ENCODE peak calls at places on chromosomes 6 and 20, in four cellular contexts. C is pancreas, X is ovary, P is neuronal stem cell. B is an unnamed sample.
A peak's percentile ranks its signal among the peaks of the same experiment; 100 is the strongest.

GRCh38 chr6:117018771-117019170 is 141.7 kb downstream of the RFX6 start:
- DNase-seq in P (no peak), C (no peak), X (no peak), B (no peak)

GRCh38 chr6:13573669-13574110 is 711 bp upstream of the SIRT5 start:
- DNase-seq in P (peak; percentile 27), C (peak; percentile 33), X (peak; percentile 40), B (peak; percentile 28)

GRCh38 chr6:168314948-168315347 is 4.6 kb downstream of the DACT2 start:
- DNase-seq in P (no peak), C (no peak), X (no peak), B (no peak)

GRCh38 chr6:3884007-3884745 is 35.0 kb downstream of the FAM50B start:
- DNase-seq in X (no peak), C (no peak), P (no peak), B (no peak)

GRCh38 chr6:97674802-97675201 is 391.8 kb upstream of the MMS22L start:
- DNase-seq in X (no peak), P (no peak), C (no peak), B (no peak)

GRCh38 chr6:32624565-32624964 is 12.6 kb upstream of the HLA-DQA1 start:
- DNase-seq in P (no peak), X (no peak), C (no peak), B (no peak)

GRCh38 chr6:158313989-158314388 is 1.7 kb downstream of the TULP4 start:
- DNase-seq in P (no peak), C (no peak), X (no peak), B (no peak)

GRCh38 chr20:51703446-51704287 is 64.5 kb downstream of the ATP9A start:
- DNase-seq in X (no peak), P (no peak), C (no peak), B (no peak)

GRCh38 chr20:20498081-20498861 is 130.4 kb downstream of the INSM1 start:
- DNase-seq in C (no peak), P (peak; percentile 35), X (no peak), B (no peak)

GRCh38 chr6:88910922-88911778 is 52.3 kb downstream of the RNGTT start:
- DNase-seq in C (no peak), P (no peak), X (no peak), B (no peak)

GRCh38 chr6:22113046-22113766 is 183.6 kb downstream of the PRL start:
- DNase-seq in X (peak; percentile 79), C (no peak), P (no peak), B (peak; percentile 52)

GRCh38 chr6:160277546-160277945 is 18.9 kb upstream of the SLC22A2 start:
- DNase-seq in C (no peak), P (no peak), X (no peak), B (no peak)

GRCh38 chr20:39879296-39879695 is 809.7 kb downstream of the MAFB start:
- DNase-seq in X (no peak), P (no peak), C (no peak), B (no peak)

GRCh38 chr6:33621396-33622388 is 570 bp downstream of the ITPR3 start:
- DNase-seq in X (peak; percentile 69), C (peak; percentile 34), P (no peak), B (peak; percentile 42)

GRCh38 chr6:73152556-73152955 is 72.7 kb downstream of the KHDC1L start:
- DNase-seq in X (no peak), P (no peak), C (no peak), B (no peak)

GRCh38 chr6:34836451-34836850 is 44.6 kb downstream of the BLTP3A start:
- DNase-seq in C (no peak), P (no peak), X (no peak), B (no peak)

GRCh38 chr6:52994789-52995078 is 350 bp downstream of the GSTA4 start:
- DNase-seq in C (no peak), X (peak; percentile 45), P (no peak), B (peak; percentile 44)

GRCh38 chr20:51132286-51132810 is 109.4 kb upstream of the KCNG1 start:
- DNase-seq in X (no peak), C (no peak), P (no peak), B (no peak)

GRCh38 chr6:167825759-167826229 is 917 bp upstream of the AFDN start:
- DNase-seq in X (peak; percentile 48), C (peak; percentile 74), P (no peak), B (peak; percentile 46)

GRCh38 chr6:37985355-37985754 is 165.8 kb downstream of the ZFAND3 start:
- DNase-seq in X (no peak), C (no peak), P (no peak), B (no peak)

GRCh38 chr6:53943410-53943809 is 148.6 kb downstream of the LRRC1 start:
- DNase-seq in C (no peak), P (no peak), X (no peak), B (no peak)

GRCh38 chr6:139490482-139490881 is 116.0 kb upstream of the CITED2 start:
- DNase-seq in X (no peak), P (no peak), C (peak; percentile 72), B (no peak)

GRCh38 chr6:82877213-82878195 is 188.1 kb downstream of the UBE3D start:
- DNase-seq in C (no peak), P (no peak), X (no peak), B (no peak)

GRCh38 chr20:36472656-36473071 is 68.7 kb upstream of the MYL9 start:
- DNase-seq in P (no peak), C (no peak), X (peak; percentile 54), B (peak; percentile 43)

GRCh38 chr6:37038297-37039198 is 33.1 kb downstream of the FGD2 start:
- DNase-seq in C (peak; percentile 94), P (no peak), X (peak; percentile 89), B (peak; percentile 61)

GRCh38 chr6:154503576-154504501 is 6.6 kb downstream of the CNKSR3 start:
- DNase-seq in P (no peak), C (no peak), X (no peak), B (no peak)

GRCh38 chr20:22245139-22245538 is 339.2 kb downstream of the FOXA2 start:
- DNase-seq in C (no peak), X (no peak), P (no peak), B (no peak)

GRCh38 chr20:34916774-34917354 is 38.7 kb downstream of the GSS start:
- DNase-seq in C (no peak), P (no peak), X (no peak), B (no peak)

GRCh38 chr20:40882173-40882572 is 146.4 kb upstream of the TOP1 start:
- DNase-seq in P (no peak), C (no peak), X (no peak), B (no peak)

DNA sequence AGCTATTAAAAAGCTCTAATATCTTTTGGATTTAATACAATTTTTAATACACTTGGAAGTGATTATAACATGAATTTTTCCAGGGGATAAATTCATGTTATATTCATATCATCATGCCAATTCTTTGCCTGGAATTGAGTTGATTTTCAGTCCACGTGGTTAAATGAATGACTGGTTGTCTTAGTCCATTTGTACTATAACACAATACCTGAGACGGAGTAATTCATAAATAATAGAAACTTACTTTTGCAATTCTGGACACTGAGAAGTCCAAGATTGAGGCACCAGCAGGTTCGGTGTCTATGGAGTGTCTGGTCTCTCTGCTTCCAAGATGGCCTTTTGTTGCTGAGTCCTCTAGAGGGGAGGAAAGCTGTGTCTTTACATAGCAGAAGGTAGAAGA is 66.2 kb upstream of the TRDN start:
- DNase-seq in P (no peak), C (no peak), X (no peak), B (no peak)
- H3K4me1 ChIP-seq in P (no peaks in the 10 kb centered on the region), C (no peaks in the 10 kb centered on the region), X (no peaks in the 10 kb centered on the region), B (no peaks in the 10 kb centered on the region)

DNA sequence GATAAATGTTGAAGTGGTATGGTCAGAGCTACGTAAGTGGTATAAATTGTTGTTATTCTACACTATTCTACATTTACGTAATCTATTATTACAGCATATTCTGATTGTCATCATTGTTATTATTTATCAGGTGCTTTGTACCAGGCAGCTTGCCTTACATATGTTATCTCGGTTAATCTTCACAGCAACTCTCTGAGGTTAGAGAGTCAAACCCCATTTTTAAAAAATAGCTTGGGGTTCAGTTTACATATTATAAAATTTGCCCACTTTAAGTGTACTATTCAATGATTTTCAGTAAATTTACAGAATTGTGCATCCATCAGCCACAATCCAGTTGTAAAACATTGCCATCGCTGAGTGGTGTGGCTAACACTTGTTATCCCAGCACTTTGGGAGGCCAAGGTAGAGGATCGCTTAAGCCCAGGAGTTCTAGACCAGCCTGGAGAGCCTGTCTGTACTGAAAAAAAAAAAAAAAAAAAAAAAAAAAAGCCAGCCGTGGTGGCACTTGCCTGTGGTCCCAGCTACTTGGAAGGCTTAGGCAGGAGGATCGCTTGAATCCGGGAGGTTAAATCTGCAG is 35.5 kb downstream of the PPP1R16B start:
- DNase-seq in P (no peak), C (no peak), X (no peak), B (no peak)
- H3K27ac ChIP-seq in P (no peak overlapping the region), C (no peak overlapping the region), X (no peak overlapping the region), B (no peak overlapping the region)

GRCh38 chr6:169726049-169726400 is 1.7 kb upstream of the PHF10 start:
- DNase-seq in X (no peak), C (no peak), P (no peak), B (no peak)

GRCh38 chr6:169723991-169724553 is at the start of gene PHF10:
- DNase-seq in X (peak; percentile 37), C (peak; percentile 25), P (peak; percentile 56), B (no peak)

GRCh38 chr6:169724554-169725269 is 412 bp upstream of the PHF10 start:
- DNase-seq in X (peak; percentile 63), P (peak; percentile 73), C (peak; percentile 52), B (peak; percentile 37)

GRCh38 chr6:169726963-169727362 is 2.7 kb upstream of the PHF10 start:
- DNase-seq in C (no peak), X (no peak), P (no peak), B (no peak)

DNA sequence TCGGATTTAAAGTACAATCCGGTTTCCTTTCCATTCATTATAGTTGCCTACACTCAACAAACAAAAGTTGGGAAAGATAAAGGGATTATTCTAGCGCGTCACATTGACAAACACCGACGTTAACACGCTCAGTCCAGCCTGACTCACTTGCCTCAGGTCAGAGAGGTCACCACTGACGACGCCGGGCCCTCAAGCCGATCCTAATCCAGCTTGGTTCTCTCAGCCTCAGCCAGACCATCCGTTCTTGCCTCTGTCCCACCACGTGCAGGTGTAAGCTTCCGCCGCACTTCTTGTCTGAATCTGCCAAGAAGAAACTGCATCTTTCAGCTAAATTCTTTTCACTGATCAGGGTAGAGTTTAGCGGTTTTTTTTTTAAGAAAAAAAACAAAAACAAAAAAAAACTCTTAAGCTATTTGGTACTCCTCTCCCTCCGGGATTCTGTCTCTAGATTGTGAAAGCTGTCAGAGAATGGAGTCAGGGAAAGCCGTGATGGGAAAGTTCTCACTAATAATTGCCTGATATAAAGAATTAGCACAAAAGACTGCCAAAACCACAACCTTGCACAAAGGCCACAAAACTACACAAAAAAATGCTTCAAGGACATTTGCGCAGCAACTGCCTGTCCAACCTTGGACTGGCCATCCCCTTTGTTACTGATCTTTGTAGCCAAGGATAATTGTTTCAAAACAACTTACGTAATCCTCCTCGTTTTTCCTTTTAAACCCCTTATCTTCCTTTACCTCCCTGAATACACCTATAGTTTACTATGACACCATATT is 1.2 kb upstream of the PHF10 start:
- DNase-seq in X (peak; percentile 82), P (peak; percentile 78), C (peak; percentile 43), B (peak; percentile 55)
- H3K4me3 ChIP-seq in X (peak overlapping the region; percentile 69), P (peak overlapping the region; percentile 98), C (peak overlapping the region; percentile 72), B (peak overlapping the region; percentile 75)

GRCh38 chr6:108675226-108676160 is 114.8 kb downstream of the FOXO3 start:
- DNase-seq in C (no peak), X (no peak), P (no peak), B (no peak)
- H3K4me1 ChIP-seq in C (peaks cover 26% of the 10 kb centered on the region), X (peaks cover 33% of the 10 kb centered on the region), P (peaks cover 3% of the 10 kb centered on the region), B (peaks cover 20% of the 10 kb centered on the region)

B was measured in uterus.